ENCODE peak calls at places on chromosomes 11 and 22, in four cellular contexts. One of them, this sample, is unnamed.

GRCh38 chr11:8905528-8906165 is 5.3 kb upstream of the AKIP1 start:
- DNase-seq in A673: peak; percentile 20
- DNase-seq in GM23248: peak; percentile 96
- DNase-seq in PC-9: no peak
- DNase-seq in this sample: no peak

GRCh38 chr11:97751405-97751804 is 1269.3 kb upstream of the CNTN5 start:
- DNase-seq in A673: no peak
- DNase-seq in GM23248: no peak
- DNase-seq in PC-9: no peak
- DNase-seq in this sample: no peak

GRCh38 chr11:47837292-47837691 is 10.9 kb downstream of the NUP160 start:
- DNase-seq in GM23248: no peak
- DNase-seq in PC-9: no peak
- DNase-seq in A673: no peak
- DNase-seq in this sample: no peak

GRCh38 chr22:41405588-41405987 is 23.8 kb downstream of the TEF start:
- DNase-seq in A673: no peak
- DNase-seq in PC-9: no peak
- DNase-seq in GM23248: no peak
- DNase-seq in this sample: no peak

GRCh38 chr11:46588915-46589314 is 4.9 kb downstream of the AMBRA1 start:
- DNase-seq in A673: no peak
- DNase-seq in PC-9: no peak
- DNase-seq in GM23248: peak; percentile 12
- DNase-seq in this sample: no peak

GRCh38 chr11:9662273-9662672 is 1.6 kb upstream of the SWAP70 start:
- DNase-seq in GM23248: no peak
- DNase-seq in PC-9: no peak
- DNase-seq in A673: no peak
- DNase-seq in this sample: no peak

GRCh38 chr11:74970852-74971395 is 17.8 kb upstream of the NEU3 start:
- DNase-seq in A673: no peak
- DNase-seq in GM23248: no peak
- DNase-seq in PC-9: no peak
- DNase-seq in this sample: no peak

GRCh38 chr22:30841264-30841663 is 127.3 kb downstream of the MORC2 start:
- DNase-seq in A673: no peak
- DNase-seq in PC-9: no peak
- DNase-seq in GM23248: no peak
- DNase-seq in this sample: no peak

GRCh38 chr11:20161230-20161918 is 1.1 kb upstream of the DBX1 start:
- DNase-seq in A673: no peak
- DNase-seq in GM23248: no peak
- DNase-seq in PC-9: no peak
- DNase-seq in this sample: no peak

GRCh38 chr11:34165786-34166557 is 60.5 kb downstream of the NAT10 start:
- DNase-seq in A673: no peak
- DNase-seq in GM23248: peak; percentile 35
- DNase-seq in PC-9: peak; percentile 90
- DNase-seq in this sample: no peak

GRCh38 chr22:46280999-46281623 is 13.3 kb downstream of the TTC38 start:
- DNase-seq in PC-9: no peak
- DNase-seq in GM23248: no peak
- DNase-seq in A673: no peak
- DNase-seq in this sample: no peak

GRCh38 chr11:44611687-44612437 is 46.4 kb downstream of the CD82 start:
- DNase-seq in GM23248: no peak
- DNase-seq in PC-9: no peak
- DNase-seq in A673: no peak
- DNase-seq in this sample: no peak

GRCh38 chr11:2180775-2181370 is 9.3 kb upstream of the TH start:
- DNase-seq in A673: no peak
- DNase-seq in GM23248: no peak
- DNase-seq in PC-9: peak; percentile 55
- DNase-seq in this sample: no peak

GRCh38 chr11:47726878-47727514 is 11.8 kb upstream of the AGBL2 start:
- DNase-seq in PC-9: no peak
- DNase-seq in A673: no peak
- DNase-seq in GM23248: no peak
- DNase-seq in this sample: no peak

GRCh38 chr22:32917577-32918375 is 116.3 kb downstream of the TIMP3 start:
- DNase-seq in GM23248: no peak
- DNase-seq in PC-9: no peak
- DNase-seq in A673: no peak
- DNase-seq in this sample: no peak

GRCh38 chr11:45485070-45485716 is 180.2 kb downstream of the CHST1 start:
- DNase-seq in PC-9: no peak
- DNase-seq in A673: no peak
- DNase-seq in GM23248: no peak
- DNase-seq in this sample: no peak

GRCh38 chr22:44132724-44133123 is 48.0 kb upstream of the PARVG start:
- DNase-seq in GM23248: no peak
- DNase-seq in PC-9: no peak
- DNase-seq in A673: no peak
- DNase-seq in this sample: no peak

GRCh38 chr11:25981998-25982397 is 349.9 kb upstream of the ANO3 start:
- DNase-seq in A673: peak; percentile 56
- DNase-seq in PC-9: peak; percentile 4
- DNase-seq in GM23248: peak; percentile 80
- DNase-seq in this sample: peak; percentile 72

GRCh38 chr22:27866136-27867091 is 52.6 kb downstream of the PITPNB start:
- DNase-seq in PC-9: no peak
- DNase-seq in GM23248: peak; percentile 95
- DNase-seq in A673: peak; percentile 30
- DNase-seq in this sample: peak; percentile 33

GRCh38 chr22:26485991-26486390 is 2.3 kb downstream of the SRRD start:
- DNase-seq in GM23248: no peak
- DNase-seq in A673: no peak
- DNase-seq in PC-9: no peak
- DNase-seq in this sample: no peak

GRCh38 chr11:56521955-56522354 is 21.1 kb downstream of the OR5M11 start:
- DNase-seq in A673: peak; percentile 22
- DNase-seq in GM23248: peak; percentile 15
- DNase-seq in PC-9: no peak
- DNase-seq in this sample: no peak

GRCh38 chr11:30987819-30988218 is 381.7 kb downstream of the DCDC1 start:
- DNase-seq in PC-9: no peak
- DNase-seq in GM23248: no peak
- DNase-seq in A673: no peak
- DNase-seq in this sample: no peak

GRCh38 chr11:7672960-7673723 is at the start of gene CYB5R2:
- DNase-seq in GM23248: peak; percentile 78
- DNase-seq in PC-9: peak; percentile 50
- DNase-seq in A673: no peak
- DNase-seq in this sample: peak; percentile 15

GRCh38 chr11:1391165-1392010 is 1.7 kb downstream of the BRSK2 start:
- DNase-seq in A673: peak; percentile 69
- DNase-seq in GM23248: no peak
- DNase-seq in PC-9: no peak
- DNase-seq in this sample: no peak

GRCh38 chr11:33722579-33723234 is 13.5 kb downstream of the CD59 start:
- DNase-seq in GM23248: peak; percentile 95
- DNase-seq in PC-9: peak; percentile 70
- DNase-seq in A673: no peak
- DNase-seq in this sample: peak; percentile 69

GRCh38 chr11:101583180-101584128 is at the start of gene TRPC6:
- DNase-seq in PC-9: no peak
- DNase-seq in GM23248: peak; percentile 31
- DNase-seq in A673: peak; percentile 5
- DNase-seq in this sample: no peak

GRCh38 chr11:110818032-110818687 is 105.9 kb upstream of the ARHGAP20 start:
- DNase-seq in GM23248: peak; percentile 76
- DNase-seq in A673: no peak
- DNase-seq in PC-9: no peak
- DNase-seq in this sample: no peak

DNA sequence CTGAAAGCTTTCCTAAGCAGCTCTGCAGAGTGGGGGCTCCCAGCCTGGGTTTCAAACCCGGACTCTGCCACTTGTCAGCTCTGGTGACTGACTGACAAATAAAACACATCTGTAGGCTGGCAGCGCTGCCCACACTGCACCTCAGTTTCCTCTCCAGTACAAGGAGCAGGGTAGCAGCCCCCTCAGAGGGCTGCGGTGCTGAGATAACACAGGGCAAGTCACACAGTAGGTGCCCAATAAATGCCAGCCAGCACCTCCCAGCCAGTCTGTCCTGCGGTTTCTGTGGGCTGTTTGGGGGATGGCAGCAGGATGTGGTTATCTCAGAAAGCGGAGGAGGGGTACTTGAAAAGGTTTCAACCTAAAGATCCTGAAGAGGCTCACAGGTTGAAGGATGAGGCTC is 1.5 kb downstream of the SYT12 start:
- DNase-seq in PC-9: no peak
- DNase-seq in GM23248: no peak
- DNase-seq in A673: no peak
- DNase-seq in this sample: no peak
- TF ChIP-seq EZH2 in PC-9: no peak
- TF ChIP-seq EZH2 in GM23248: no peak
- TF ChIP-seq EZH2 in A673: no peak
- TF ChIP-seq EZH2 in this sample: no peak

GRCh38 chr22:50014655-50015401 is 2.3 kb upstream of the IL17REL start:
- DNase-seq in A673: no peak
- DNase-seq in PC-9: no peak
- DNase-seq in GM23248: no peak
- DNase-seq in this sample: no peak
- TF ChIP-seq EZH2 in A673: no peak
- TF ChIP-seq EZH2 in PC-9: no peak
- TF ChIP-seq EZH2 in GM23248: peak; percentile 59
- TF ChIP-seq EZH2 in this sample: peak; percentile 94

DNA sequence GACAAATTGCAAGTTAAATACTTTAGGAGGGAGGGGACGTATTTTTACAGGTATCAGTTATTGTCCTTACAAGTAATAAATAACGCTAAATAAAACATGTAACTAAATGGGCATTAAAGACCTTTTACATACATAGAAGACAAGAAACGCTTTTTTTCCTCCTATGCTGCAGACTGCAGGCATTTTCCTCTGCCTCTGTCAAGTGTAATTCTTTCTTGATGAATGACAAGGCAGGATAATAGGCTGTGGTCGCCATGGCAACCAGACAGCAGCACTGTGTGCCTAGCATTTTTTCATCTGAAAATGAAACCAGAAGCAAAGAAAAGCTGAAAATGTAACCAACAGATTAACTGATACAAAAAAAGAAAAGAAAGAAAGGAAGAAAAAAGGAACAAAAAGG is 46.1 kb downstream of the BLID start:
- DNase-seq in A673: peak; percentile 91
- DNase-seq in GM23248: peak; percentile 89
- DNase-seq in PC-9: peak; percentile 51
- DNase-seq in this sample: peak; percentile 93
- TF ChIP-seq EZH2 in A673: no peak
- TF ChIP-seq EZH2 in GM23248: no peak
- TF ChIP-seq EZH2 in PC-9: no peak
- TF ChIP-seq EZH2 in this sample: no peak

GRCh38 chr11:118152552-118153471 is at the start of gene SCN4B:
- DNase-seq in PC-9: peak; percentile 41
- DNase-seq in GM23248: peak; percentile 68
- DNase-seq in A673: peak; percentile 85
- DNase-seq in this sample: peak; percentile 43
- TF ChIP-seq EZH2 in PC-9: no peak
- TF ChIP-seq EZH2 in GM23248: peak; percentile 68
- TF ChIP-seq EZH2 in A673: no peak
- TF ChIP-seq EZH2 in this sample: peak; percentile 92

DNA sequence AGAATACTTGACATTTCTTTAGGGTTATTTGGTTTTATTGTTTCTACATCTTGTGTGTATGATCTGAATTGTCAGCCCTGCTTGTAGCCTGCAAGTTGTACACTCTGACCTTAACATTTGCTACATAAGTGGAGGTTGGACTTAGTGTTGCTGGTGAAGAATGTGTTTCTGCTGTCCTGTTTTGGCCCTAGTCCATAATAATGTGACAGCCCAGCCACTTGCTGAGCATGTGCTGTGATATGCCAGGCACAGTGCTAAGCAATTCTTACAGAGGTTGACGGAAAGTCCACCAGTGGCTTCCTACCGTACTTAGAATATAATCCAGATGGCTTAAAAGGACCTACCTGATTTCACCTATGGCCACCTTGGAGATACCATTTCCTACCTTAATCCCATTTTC is 526.6 kb downstream of the NELL1 start:
- DNase-seq in A673: no peak
- DNase-seq in GM23248: no peak
- DNase-seq in PC-9: no peak
- DNase-seq in this sample: no peak
- TF ChIP-seq EZH2 in A673: no peak
- TF ChIP-seq EZH2 in GM23248: no peak
- TF ChIP-seq EZH2 in PC-9: no peak
- TF ChIP-seq EZH2 in this sample: no peak

GRCh38 chr22:37427128-37427710 is at the start of gene ELFN2:
- DNase-seq in GM23248: peak; percentile 50
- DNase-seq in PC-9: peak; percentile 53
- DNase-seq in A673: no peak
- DNase-seq in this sample: peak; percentile 20
- TF ChIP-seq EZH2 in GM23248: no peak
- TF ChIP-seq EZH2 in PC-9: no peak
- TF ChIP-seq EZH2 in A673: peak; percentile 1
- TF ChIP-seq EZH2 in this sample: no peak

This sample was measured in endothelial cell of umbilical vein.